ENCODE peak calls at places on chromosome 14, in eight cellular contexts. One of them, this sample, is unnamed.

GRCh38 chr14:99374964-99375363 is 103.0 kb upstream of the BCL11B start:
- DNase-seq in GM23338: no peak
- DNase-seq in astrocyte of the spinal cord: no peak
- DNase-seq in suprapubic skin: no peak
- DNase-seq in AG09309: no peak
- DNase-seq in adrenal gland: no peak
- DNase-seq in IMR-90: no peak
- DNase-seq in RWPE1: no peak
- DNase-seq in this sample: no peak

GRCh38 chr14:86673523-86673969 is 1143.6 kb downstream of the FLRT2 start:
- DNase-seq in RWPE1: peak; percentile 34
- DNase-seq in adrenal gland: no peak
- DNase-seq in astrocyte of the spinal cord: no peak
- DNase-seq in AG09309: no peak
- DNase-seq in GM23338: no peak
- DNase-seq in IMR-90: peak; percentile 1
- DNase-seq in suprapubic skin: no peak
- DNase-seq in this sample: no peak

GRCh38 chr14:96309128-96309906 is 53.3 kb downstream of the BDKRB1 start:
- DNase-seq in IMR-90: no peak
- DNase-seq in RWPE1: no peak
- DNase-seq in AG09309: no peak
- DNase-seq in adrenal gland: no peak
- DNase-seq in suprapubic skin: no peak
- DNase-seq in GM23338: no peak
- DNase-seq in astrocyte of the spinal cord: no peak
- DNase-seq in this sample: no peak

GRCh38 chr14:36313898-36314297 is 6.5 kb downstream of the MBIP start:
- DNase-seq in AG09309: no peak
- DNase-seq in GM23338: peak; percentile 21
- DNase-seq in suprapubic skin: no peak
- DNase-seq in astrocyte of the spinal cord: no peak
- DNase-seq in adrenal gland: no peak
- DNase-seq in IMR-90: no peak
- DNase-seq in RWPE1: no peak
- DNase-seq in this sample: no peak

GRCh38 chr14:103696466-103697071 is 18.7 kb downstream of the XRCC3 start:
- DNase-seq in RWPE1: no peak
- DNase-seq in IMR-90: peak; percentile 91
- DNase-seq in suprapubic skin: no peak
- DNase-seq in adrenal gland: no peak
- DNase-seq in astrocyte of the spinal cord: peak; percentile 69
- DNase-seq in AG09309: no peak
- DNase-seq in GM23338: no peak
- DNase-seq in this sample: no peak

GRCh38 chr14:70009961-70010360 is 130.7 kb downstream of the SMOC1 start:
- DNase-seq in astrocyte of the spinal cord: no peak
- DNase-seq in adrenal gland: no peak
- DNase-seq in AG09309: no peak
- DNase-seq in RWPE1: peak; percentile 30
- DNase-seq in IMR-90: no peak
- DNase-seq in suprapubic skin: no peak
- DNase-seq in GM23338: no peak
- DNase-seq in this sample: no peak

GRCh38 chr14:35277179-35277578 is 15.0 kb upstream of the PSMA6 start:
- DNase-seq in GM23338: peak; percentile 12
- DNase-seq in IMR-90: no peak
- DNase-seq in adrenal gland: no peak
- DNase-seq in suprapubic skin: no peak
- DNase-seq in AG09309: no peak
- DNase-seq in astrocyte of the spinal cord: no peak
- DNase-seq in RWPE1: no peak
- DNase-seq in this sample: no peak

GRCh38 chr14:83559721-83560120 is 1970.2 kb upstream of the FLRT2 start:
- DNase-seq in astrocyte of the spinal cord: peak; percentile 63
- DNase-seq in adrenal gland: no peak
- DNase-seq in AG09309: no peak
- DNase-seq in RWPE1: no peak
- DNase-seq in IMR-90: peak; percentile 83
- DNase-seq in suprapubic skin: no peak
- DNase-seq in GM23338: no peak
- DNase-seq in this sample: no peak

GRCh38 chr14:89617471-89618291 is 200.6 kb upstream of the FOXN3 start:
- DNase-seq in GM23338: peak; percentile 68
- DNase-seq in suprapubic skin: no peak
- DNase-seq in IMR-90: peak; percentile 77
- DNase-seq in astrocyte of the spinal cord: peak; percentile 65
- DNase-seq in AG09309: peak; percentile 32
- DNase-seq in adrenal gland: peak; percentile 53
- DNase-seq in RWPE1: peak; percentile 14
- DNase-seq in this sample: no peak

GRCh38 chr14:83826838-83827237 is 1703.1 kb upstream of the FLRT2 start:
- DNase-seq in AG09309: no peak
- DNase-seq in suprapubic skin: no peak
- DNase-seq in adrenal gland: no peak
- DNase-seq in IMR-90: peak; percentile 76
- DNase-seq in RWPE1: no peak
- DNase-seq in astrocyte of the spinal cord: peak; percentile 33
- DNase-seq in GM23338: peak; percentile 20
- DNase-seq in this sample: no peak

GRCh38 chr14:64191756-64192155 is 102.4 kb downstream of the ESR2 start:
- DNase-seq in adrenal gland: no peak
- DNase-seq in astrocyte of the spinal cord: peak; percentile 83
- DNase-seq in IMR-90: peak; percentile 96
- DNase-seq in suprapubic skin: no peak
- DNase-seq in RWPE1: peak; percentile 22
- DNase-seq in GM23338: no peak
- DNase-seq in AG09309: peak; percentile 48
- DNase-seq in this sample: no peak

GRCh38 chr14:33516898-33517436 is 433.9 kb downstream of the EGLN3 start:
- DNase-seq in astrocyte of the spinal cord: no peak
- DNase-seq in GM23338: no peak
- DNase-seq in suprapubic skin: no peak
- DNase-seq in IMR-90: no peak
- DNase-seq in RWPE1: no peak
- DNase-seq in AG09309: no peak
- DNase-seq in adrenal gland: no peak
- DNase-seq in this sample: no peak

DNA sequence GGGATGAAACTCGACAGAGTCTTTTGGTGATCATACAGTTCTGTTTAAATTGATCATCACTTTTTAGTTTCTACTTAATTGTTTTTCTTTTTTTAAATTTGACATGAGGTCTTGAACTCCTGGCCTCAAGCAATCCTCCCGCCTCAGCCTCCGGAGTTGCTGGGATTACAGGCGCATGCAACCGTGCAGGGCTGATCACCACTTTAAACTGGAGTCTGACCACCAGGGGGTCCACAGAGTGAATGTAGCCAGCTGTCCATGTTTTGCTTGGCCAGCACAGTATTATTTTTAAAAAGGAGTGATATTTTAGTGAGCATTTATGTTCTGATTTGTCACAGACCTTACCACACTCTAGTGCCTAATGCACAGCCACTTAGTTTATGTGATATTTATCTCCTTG is 10.7 kb downstream of the DAAM1 start:
- DNase-seq in IMR-90: no peak
- DNase-seq in RWPE1: no peak
- DNase-seq in suprapubic skin: no peak
- DNase-seq in adrenal gland: no peak
- DNase-seq in astrocyte of the spinal cord: peak; percentile 32
- DNase-seq in GM23338: no peak
- DNase-seq in AG09309: no peak
- DNase-seq in this sample: no peak
- TF ChIP-seq CTCF in IMR-90: peak; percentile 6
- TF ChIP-seq CTCF in RWPE1: no peak
- TF ChIP-seq CTCF in suprapubic skin: no peak
- TF ChIP-seq CTCF in adrenal gland: no peak
- TF ChIP-seq CTCF in astrocyte of the spinal cord: peak; percentile 10
- TF ChIP-seq CTCF in GM23338: no peak
- TF ChIP-seq CTCF in AG09309: no peak
- TF ChIP-seq CTCF in this sample: no peak

DNA sequence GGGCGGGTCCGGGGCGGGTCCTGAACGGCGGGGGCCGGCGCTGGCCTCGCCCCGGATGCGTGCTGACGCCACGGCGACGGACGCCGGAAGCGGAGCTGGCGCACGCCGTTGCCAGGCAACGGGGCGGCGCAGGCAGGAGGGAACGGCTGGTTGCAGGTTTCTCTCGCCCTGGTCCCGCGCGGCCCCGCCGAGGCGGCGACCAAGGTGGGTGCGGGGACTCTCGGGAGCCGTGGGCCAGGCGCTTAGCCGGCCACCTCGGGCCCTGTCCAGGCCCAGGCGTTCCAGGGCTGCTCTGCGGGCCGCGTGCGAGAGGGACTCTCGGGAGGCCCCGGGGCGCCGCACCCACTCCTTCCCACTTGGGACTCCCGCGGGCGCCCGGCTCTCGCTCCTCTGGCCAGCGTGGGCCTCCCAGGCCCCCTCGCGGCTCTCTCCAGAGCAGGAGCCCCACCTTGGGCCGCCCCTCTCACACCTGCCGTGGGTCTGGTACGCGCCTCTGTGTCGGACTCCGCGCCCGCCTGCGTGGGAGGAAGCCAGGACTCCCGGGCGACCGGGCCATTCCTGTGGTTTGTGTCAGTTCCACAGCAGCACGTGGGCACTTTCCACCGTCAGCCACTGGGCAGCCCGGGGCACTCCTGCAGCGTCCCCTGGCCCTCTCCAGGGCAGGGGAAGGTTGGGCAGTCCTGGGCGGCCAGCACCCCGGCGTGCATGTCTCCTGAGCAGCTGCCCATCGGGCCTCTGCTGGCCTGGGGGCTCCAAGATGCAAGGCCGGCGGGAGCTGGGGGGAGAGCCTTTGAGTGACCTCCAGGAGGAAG is at the start of gene CLBA1:
- DNase-seq in GM23338: peak; percentile 90
- DNase-seq in AG09309: no peak
- DNase-seq in RWPE1: peak; percentile 91
- DNase-seq in astrocyte of the spinal cord: peak; percentile 90
- DNase-seq in adrenal gland: peak; percentile 93
- DNase-seq in IMR-90: peak; percentile 87
- DNase-seq in suprapubic skin: peak; percentile 92
- DNase-seq in this sample: no peak
- TF ChIP-seq CTCF in GM23338: no peak
- TF ChIP-seq CTCF in AG09309: no peak
- TF ChIP-seq CTCF in RWPE1: no peak
- TF ChIP-seq CTCF in astrocyte of the spinal cord: no peak
- TF ChIP-seq CTCF in adrenal gland: no peak
- TF ChIP-seq CTCF in IMR-90: no peak
- TF ChIP-seq CTCF in suprapubic skin: no peak
- TF ChIP-seq CTCF in this sample: no peak

DNA sequence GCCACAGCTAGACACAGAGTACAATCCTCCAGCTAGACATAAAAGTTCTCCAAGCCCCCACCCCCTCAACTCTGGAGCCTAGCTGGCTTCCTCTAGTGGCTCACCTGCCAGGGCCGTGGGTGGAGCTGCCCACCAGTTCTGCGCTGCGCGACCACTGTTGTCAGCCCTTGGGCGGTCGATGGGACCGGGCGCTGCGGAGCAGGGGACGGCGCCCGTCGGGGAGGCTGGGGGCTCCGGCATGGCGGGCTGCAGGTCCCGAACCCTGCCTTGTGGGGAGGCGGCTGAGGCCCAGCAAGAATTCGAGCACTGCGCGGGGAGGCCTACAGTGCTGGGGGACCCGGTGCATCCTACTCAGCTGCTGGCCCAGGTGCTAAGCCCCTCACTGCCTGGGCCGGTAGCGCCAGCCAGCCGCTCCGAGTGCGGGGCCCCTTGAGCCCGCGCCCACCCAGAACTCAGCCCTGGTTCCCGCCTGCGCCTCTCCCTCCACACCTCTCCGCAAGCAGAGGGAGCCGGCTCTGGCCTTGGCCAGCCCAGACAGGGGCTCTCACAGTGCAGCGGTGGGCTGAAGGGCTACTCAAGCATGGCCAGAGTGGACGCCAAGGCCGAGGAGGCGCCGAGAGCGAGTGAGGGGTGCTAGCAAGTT is 51.0 kb downstream of the RTN1 start:
- DNase-seq in adrenal gland: no peak
- DNase-seq in IMR-90: no peak
- DNase-seq in astrocyte of the spinal cord: no peak
- DNase-seq in GM23338: no peak
- DNase-seq in RWPE1: no peak
- DNase-seq in AG09309: no peak
- DNase-seq in suprapubic skin: no peak
- DNase-seq in this sample: no peak
- TF ChIP-seq CTCF in adrenal gland: no peak
- TF ChIP-seq CTCF in IMR-90: no peak
- TF ChIP-seq CTCF in astrocyte of the spinal cord: no peak
- TF ChIP-seq CTCF in GM23338: no peak
- TF ChIP-seq CTCF in RWPE1: no peak
- TF ChIP-seq CTCF in AG09309: no peak
- TF ChIP-seq CTCF in suprapubic skin: no peak
- TF ChIP-seq CTCF in this sample: no peak

GRCh38 chr14:50257728-50258127 is 26.4 kb upstream of the SOS2 start:
- DNase-seq in IMR-90: no peak
- DNase-seq in adrenal gland: no peak
- DNase-seq in GM23338: no peak
- DNase-seq in suprapubic skin: no peak
- DNase-seq in AG09309: no peak
- DNase-seq in astrocyte of the spinal cord: no peak
- DNase-seq in RWPE1: no peak
- DNase-seq in this sample: no peak

GRCh38 chr14:50260072-50260471 is 28.7 kb upstream of the SOS2 start:
- DNase-seq in IMR-90: no peak
- DNase-seq in GM23338: peak; percentile 30
- DNase-seq in astrocyte of the spinal cord: no peak
- DNase-seq in suprapubic skin: no peak
- DNase-seq in adrenal gland: no peak
- DNase-seq in RWPE1: no peak
- DNase-seq in AG09309: no peak
- DNase-seq in this sample: no peak

GRCh38 chr14:50262865-50263264 is 31.5 kb upstream of the SOS2 start:
- DNase-seq in astrocyte of the spinal cord: no peak
- DNase-seq in suprapubic skin: no peak
- DNase-seq in AG09309: no peak
- DNase-seq in IMR-90: no peak
- DNase-seq in GM23338: no peak
- DNase-seq in RWPE1: no peak
- DNase-seq in adrenal gland: no peak
- DNase-seq in this sample: no peak

GRCh38 chr14:50263321-50263720 is 31.9 kb upstream of the SOS2 start:
- DNase-seq in IMR-90: no peak
- DNase-seq in RWPE1: no peak
- DNase-seq in astrocyte of the spinal cord: no peak
- DNase-seq in GM23338: no peak
- DNase-seq in suprapubic skin: no peak
- DNase-seq in adrenal gland: no peak
- DNase-seq in AG09309: no peak
- DNase-seq in this sample: no peak

DNA sequence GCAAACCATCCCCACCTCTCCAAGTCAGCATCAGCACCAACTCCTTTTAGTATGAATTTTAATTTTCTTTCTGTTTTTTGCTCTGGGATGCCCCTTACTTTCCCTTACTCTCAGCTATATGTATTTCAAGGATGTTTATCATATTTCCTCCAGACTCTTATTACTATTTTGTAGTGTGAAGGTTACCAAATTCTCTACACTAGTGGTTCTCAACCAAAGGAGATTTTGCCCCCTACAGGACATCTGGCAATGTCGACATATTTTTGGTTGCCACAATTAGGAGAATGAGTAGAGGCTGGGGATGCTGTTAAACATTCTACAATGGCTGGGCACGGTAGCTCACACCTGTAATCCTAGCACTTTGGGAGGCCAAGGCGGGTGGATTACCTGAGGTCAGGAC is 29.1 kb upstream of the SOS2 start:
- DNase-seq in IMR-90: peak; percentile 52
- DNase-seq in AG09309: peak; percentile 3
- DNase-seq in RWPE1: peak; percentile 17
- DNase-seq in suprapubic skin: no peak
- DNase-seq in adrenal gland: peak; percentile 34
- DNase-seq in GM23338: peak; percentile 59
- DNase-seq in astrocyte of the spinal cord: peak; percentile 39
- DNase-seq in this sample: no peak
- TF ChIP-seq CTCF in IMR-90: peak; percentile 57
- TF ChIP-seq CTCF in AG09309: peak; percentile 65
- TF ChIP-seq CTCF in RWPE1: peak; percentile 29
- TF ChIP-seq CTCF in suprapubic skin: no peak
- TF ChIP-seq CTCF in adrenal gland: peak; percentile 47
- TF ChIP-seq CTCF in GM23338: peak; percentile 60
- TF ChIP-seq CTCF in astrocyte of the spinal cord: peak; percentile 62
- TF ChIP-seq CTCF in this sample: no peak

This sample was measured in omental fat pad.